ENCODE peak calls at places on chromosome 20, in nine cellular contexts. Y, C, G, M, E, F, L, Z and B are unnamed samples.

GRCh38 chr20:8858181-8858794 is 210.6 kb upstream of the PLCB4 start:
- DNase-seq in L (peak; percentile 36), C (no peak), G (no peak), Z (no peak), E (no peak), M (no peak), Y (no peak), F (no peak), B (no peak)

GRCh38 chr20:59738851-59739250 is 134.5 kb downstream of the PHACTR3 start:
- DNase-seq in G (no peak), Y (no peak), F (no peak), C (no peak), L (no peak), E (no peak), M (no peak), Z (no peak), B (no peak)

GRCh38 chr20:61724376-61724775 is 341.3 kb downstream of the TAF4 start:
- DNase-seq in C (no peak), G (peak; percentile 48), E (no peak), F (no peak), L (no peak), M (no peak), Y (no peak), Z (peak; percentile 64), B (no peak)

GRCh38 chr20:5400164-5400762 is 83.5 kb upstream of the PROKR2 start:
- DNase-seq in M (no peak), F (peak; percentile 32), G (peak; percentile 73), Z (peak; percentile 69), E (peak; percentile 8), L (no peak), Y (peak; percentile 37), C (peak; percentile 44), B (peak; percentile 47)

GRCh38 chr20:49804364-49804763 is 8.3 kb upstream of the SLC9A8 start:
- DNase-seq in C (no peak), F (no peak), L (no peak), G (no peak), E (no peak), Z (no peak), Y (no peak), M (no peak), B (no peak)

GRCh38 chr20:59355242-59355641 is 54.8 kb downstream of the EDN3 start:
- DNase-seq in L (no peak), G (no peak), C (no peak), Y (no peak), E (no peak), Z (no peak), M (no peak), F (no peak), B (no peak)

GRCh38 chr20:14295812-14296211 is 41.6 kb downstream of the FLRT3 start:
- DNase-seq in F (no peak), E (no peak), C (no peak), G (no peak), M (no peak), Z (no peak), L (no peak), Y (no peak), B (no peak)

GRCh38 chr20:2701671-2702081 is 9.1 kb downstream of the EBF4 start:
- DNase-seq in C (no peak), M (no peak), L (no peak), G (no peak), F (no peak), E (no peak), Y (no peak), Z (peak; percentile 89), B (no peak)

GRCh38 chr20:5215592-5216304 is 88.9 kb downstream of the CDS2 start:
- DNase-seq in G (no peak), Z (no peak), E (no peak), M (no peak), Y (no peak), F (peak; percentile 15), C (no peak), L (no peak), B (no peak)

GRCh38 chr20:61408951-61409740 is 157.1 kb downstream of the CDH4 start:
- DNase-seq in Y (no peak), L (no peak), C (no peak), M (no peak), F (no peak), E (no peak), G (no peak), Z (no peak), B (no peak)

GRCh38 chr20:45933231-45934045 is 1.0 kb upstream of the PCIF1 start:
- DNase-seq in L (peak; percentile 81), Y (peak; percentile 91), G (peak; percentile 89), Z (peak; percentile 97), C (peak; percentile 89), E (peak; percentile 86), F (peak; percentile 83), M (peak; percentile 66), B (peak; percentile 76)

GRCh38 chr20:47380481-47380880 is 24.0 kb upstream of the ZMYND8 start:
- DNase-seq in F (no peak), Z (no peak), G (no peak), E (no peak), Y (no peak), M (no peak), C (no peak), L (no peak), B (no peak)
- H3K27ac ChIP-seq in F (peak overlapping the region; percentile 65), Z (no peak overlapping the region), G (no peak overlapping the region), E (no peak overlapping the region), Y (no peak overlapping the region), M (no peak overlapping the region), C (no peak overlapping the region), L (peak overlapping the region; percentile 69), B (no peak overlapping the region)

GRCh38 chr20:25280051-25280573 is 32.2 kb downstream of the PYGB start:
- DNase-seq in C (no peak), L (peak; percentile 60), F (no peak), G (no peak), M (no peak), Y (no peak), E (peak; percentile 40), Z (no peak), B (no peak)
- TF ChIP-seq EZH2phosphoT487 in C (no peak), L (no peak), F (no peak), G (no peak), M (no peak), Y (no peak), E (no peak), Z (no peak), B (no peak)

GRCh38 chr20:37931153-37931922 is 28.4 kb downstream of the VSTM2L start:
- DNase-seq in L (no peak), M (no peak), Z (no peak), E (no peak), Y (no peak), G (no peak), C (no peak), F (no peak), B (no peak)

GRCh38 chr20:37934634-37935010 is 31.7 kb downstream of the VSTM2L start:
- DNase-seq in L (no peak), G (no peak), Y (no peak), M (no peak), C (no peak), Z (no peak), E (no peak), F (no peak), B (no peak)

GRCh38 chr20:37933797-37934633 is 31.1 kb downstream of the VSTM2L start:
- DNase-seq in Z (no peak), Y (no peak), L (no peak), C (no peak), G (no peak), E (no peak), M (no peak), F (no peak), B (no peak)

GRCh38 chr20:37932919-37933318 is 30.0 kb downstream of the VSTM2L start:
- DNase-seq in F (no peak), C (no peak), E (no peak), L (no peak), G (no peak), M (no peak), Z (no peak), Y (peak; percentile 82), B (no peak)

DNA sequence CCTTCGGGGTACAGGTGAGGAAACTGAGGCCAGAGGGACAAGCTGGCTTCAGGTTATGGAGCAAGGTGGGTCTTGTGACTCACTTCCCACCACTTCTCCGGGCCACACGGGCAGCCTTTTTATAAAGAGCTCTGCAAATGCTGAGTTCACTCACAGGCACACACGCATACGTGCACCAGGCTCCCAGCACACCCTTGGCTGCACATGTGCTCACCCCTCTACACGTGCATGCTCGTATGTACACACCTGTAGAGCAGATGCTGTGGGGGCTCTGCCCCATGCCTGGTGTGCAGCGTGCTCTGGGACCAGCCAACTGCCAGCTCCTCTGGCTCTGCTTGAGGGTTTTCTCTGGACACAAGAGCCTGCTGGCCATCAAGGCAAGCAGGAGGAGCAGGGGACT is 29.1 kb downstream of the VSTM2L start:
- DNase-seq in L (no peak), Z (no peak), Y (no peak), E (no peak), M (no peak), G (no peak), C (no peak), F (no peak), B (no peak)
- H3K4me2 ChIP-seq in L (no peak overlapping the region), Z (no peak overlapping the region), Y (no peak overlapping the region), E (no peak overlapping the region), M (no peak overlapping the region), G (no peak overlapping the region), C (no peak overlapping the region), F (no peak overlapping the region), B (no peak overlapping the region)

GRCh38 chr20:23090147-23090546 is 4.0 kb upstream of the CD93 start:
- DNase-seq in F (no peak), C (no peak), E (no peak), L (no peak), Z (peak; percentile 37), Y (no peak), G (no peak), M (no peak), B (no peak)

GRCh38 chr20:23092861-23093543 is 6.9 kb upstream of the CD93 start:
- DNase-seq in E (no peak), F (no peak), C (no peak), L (no peak), Z (no peak), Y (no peak), M (no peak), G (no peak), B (no peak)

GRCh38 chr20:23092409-23092756 is 6.3 kb upstream of the CD93 start:
- DNase-seq in E (no peak), M (no peak), F (no peak), C (no peak), Z (no peak), L (no peak), G (no peak), Y (no peak), B (no peak)

GRCh38 chr20:23093613-23094012 is 7.5 kb upstream of the CD93 start:
- DNase-seq in M (no peak), F (no peak), Y (no peak), C (no peak), G (no peak), Z (no peak), L (no peak), E (no peak), B (no peak)

GRCh38 chr20:23091741-23092408 is 5.8 kb upstream of the CD93 start:
- DNase-seq in F (no peak), G (no peak), Z (peak; percentile 12), L (no peak), E (no peak), M (no peak), C (no peak), Y (no peak), B (no peak)
- H3K27ac ChIP-seq in F (no peak overlapping the region), G (no peak overlapping the region), Z (no peak overlapping the region), L (no peak overlapping the region), E (no peak overlapping the region), M (no peak overlapping the region), C (no peak overlapping the region), Y (no peak overlapping the region), B (no peak overlapping the region)